ENCODE peak calls at places on chromosomes 1 and 21, in ten cellular contexts. One of them, this sample, is unnamed.

GRCh38 chr21:25396135-25396711 is 211.1 kb downstream of the MRPL39 start:
- DNase-seq in DND-41: no peak
- DNase-seq in activated CD8-positive, alpha-beta T cell treated with anti-CD3 and anti-CD28 coated beads for 36 hours: peak
- DNase-seq in AG10803: no peak
- DNase-seq in heart left ventricle: no peak
- DNase-seq in progenitor cell of endocrine pancreas: no peak
- DNase-seq in tibial artery: no peak
- DNase-seq in fibroblast of lung: no peak
- DNase-seq in epithelial cell of esophagus: no peak
- DNase-seq in glutamatergic neuron: no peak
- DNase-seq in this sample: peak

GRCh38 chr1:5858844-5859407 is 133.3 kb downstream of the NPHP4 start:
- DNase-seq in DND-41: no peak
- DNase-seq in activated CD8-positive, alpha-beta T cell treated with anti-CD3 and anti-CD28 coated beads for 36 hours: no peak
- DNase-seq in AG10803: no peak
- DNase-seq in heart left ventricle: no peak
- DNase-seq in progenitor cell of endocrine pancreas: no peak
- DNase-seq in tibial artery: no peak
- DNase-seq in fibroblast of lung: no peak
- DNase-seq in epithelial cell of esophagus: no peak
- DNase-seq in glutamatergic neuron: no peak
- DNase-seq in this sample: no peak

GRCh38 chr1:106831511-106831910 is 225.0 kb upstream of the PRMT6 start:
- DNase-seq in DND-41: no peak
- DNase-seq in activated CD8-positive, alpha-beta T cell treated with anti-CD3 and anti-CD28 coated beads for 36 hours: no peak
- DNase-seq in AG10803: peak
- DNase-seq in heart left ventricle: no peak
- DNase-seq in progenitor cell of endocrine pancreas: no peak
- DNase-seq in tibial artery: no peak
- DNase-seq in fibroblast of lung: peak
- DNase-seq in epithelial cell of esophagus: peak
- DNase-seq in glutamatergic neuron: no peak
- DNase-seq in this sample: no peak

GRCh38 chr1:116338400-116338799 is 34.6 kb upstream of the ATP1A1 start:
- DNase-seq in DND-41: no peak
- DNase-seq in activated CD8-positive, alpha-beta T cell treated with anti-CD3 and anti-CD28 coated beads for 36 hours: no peak
- DNase-seq in AG10803: no peak
- DNase-seq in heart left ventricle: no peak
- DNase-seq in progenitor cell of endocrine pancreas: no peak
- DNase-seq in tibial artery: no peak
- DNase-seq in fibroblast of lung: no peak
- DNase-seq in epithelial cell of esophagus: no peak
- DNase-seq in glutamatergic neuron: no peak
- DNase-seq in this sample: no peak

GRCh38 chr1:40532844-40533424 is 1.5 kb downstream of the ZNF684 start:
- DNase-seq in DND-41: peak
- DNase-seq in activated CD8-positive, alpha-beta T cell treated with anti-CD3 and anti-CD28 coated beads for 36 hours: peak
- DNase-seq in AG10803: peak
- DNase-seq in heart left ventricle: no peak
- DNase-seq in progenitor cell of endocrine pancreas: no peak
- DNase-seq in tibial artery: no peak
- DNase-seq in fibroblast of lung: peak
- DNase-seq in epithelial cell of esophagus: peak
- DNase-seq in glutamatergic neuron: no peak
- DNase-seq in this sample: peak

GRCh38 chr1:222912730-222913129 is 97.9 kb downstream of the DISP1 start:
- DNase-seq in DND-41: no peak
- DNase-seq in activated CD8-positive, alpha-beta T cell treated with anti-CD3 and anti-CD28 coated beads for 36 hours: no peak
- DNase-seq in AG10803: no peak
- DNase-seq in heart left ventricle: no peak
- DNase-seq in progenitor cell of endocrine pancreas: no peak
- DNase-seq in tibial artery: no peak
- DNase-seq in fibroblast of lung: peak
- DNase-seq in epithelial cell of esophagus: no peak
- DNase-seq in glutamatergic neuron: no peak
- DNase-seq in this sample: no peak

GRCh38 chr1:192067360-192067759 is 90.9 kb upstream of the RGS18 start:
- DNase-seq in DND-41: no peak
- DNase-seq in activated CD8-positive, alpha-beta T cell treated with anti-CD3 and anti-CD28 coated beads for 36 hours: no peak
- DNase-seq in AG10803: no peak
- DNase-seq in heart left ventricle: no peak
- DNase-seq in progenitor cell of endocrine pancreas: no peak
- DNase-seq in tibial artery: no peak
- DNase-seq in fibroblast of lung: no peak
- DNase-seq in epithelial cell of esophagus: no peak
- DNase-seq in glutamatergic neuron: no peak
- DNase-seq in this sample: no peak

GRCh38 chr1:64343105-64343960 is 126.6 kb upstream of the CACHD1 start:
- DNase-seq in DND-41: no peak
- DNase-seq in activated CD8-positive, alpha-beta T cell treated with anti-CD3 and anti-CD28 coated beads for 36 hours: no peak
- DNase-seq in AG10803: peak
- DNase-seq in heart left ventricle: no peak
- DNase-seq in progenitor cell of endocrine pancreas: no peak
- DNase-seq in tibial artery: no peak
- DNase-seq in fibroblast of lung: peak
- DNase-seq in epithelial cell of esophagus: peak
- DNase-seq in glutamatergic neuron: no peak
- DNase-seq in this sample: no peak

GRCh38 chr1:29310616-29311180 is 74.4 kb downstream of the PTPRU start:
- DNase-seq in DND-41: no peak
- DNase-seq in activated CD8-positive, alpha-beta T cell treated with anti-CD3 and anti-CD28 coated beads for 36 hours: no peak
- DNase-seq in AG10803: no peak
- DNase-seq in heart left ventricle: no peak
- DNase-seq in progenitor cell of endocrine pancreas: no peak
- DNase-seq in tibial artery: no peak
- DNase-seq in fibroblast of lung: no peak
- DNase-seq in epithelial cell of esophagus: no peak
- DNase-seq in glutamatergic neuron: peak
- DNase-seq in this sample: no peak

GRCh38 chr21:35204850-35205564 is 155.9 kb upstream of the RUNX1 start:
- DNase-seq in DND-41: peak
- DNase-seq in activated CD8-positive, alpha-beta T cell treated with anti-CD3 and anti-CD28 coated beads for 36 hours: peak
- DNase-seq in AG10803: peak
- DNase-seq in heart left ventricle: peak
- DNase-seq in progenitor cell of endocrine pancreas: no peak
- DNase-seq in tibial artery: peak
- DNase-seq in fibroblast of lung: peak
- DNase-seq in epithelial cell of esophagus: no peak
- DNase-seq in glutamatergic neuron: no peak
- DNase-seq in this sample: peak

GRCh38 chr1:14516974-14517812 is 81.3 kb upstream of the KAZN start:
- DNase-seq in DND-41: no peak
- DNase-seq in activated CD8-positive, alpha-beta T cell treated with anti-CD3 and anti-CD28 coated beads for 36 hours: peak
- DNase-seq in AG10803: peak
- DNase-seq in heart left ventricle: no peak
- DNase-seq in progenitor cell of endocrine pancreas: no peak
- DNase-seq in tibial artery: no peak
- DNase-seq in fibroblast of lung: peak
- DNase-seq in epithelial cell of esophagus: peak
- DNase-seq in glutamatergic neuron: no peak
- DNase-seq in this sample: peak

GRCh38 chr1:110880708-110881374 is 7.9 kb downstream of the CD53 start:
- DNase-seq in DND-41: no peak
- DNase-seq in activated CD8-positive, alpha-beta T cell treated with anti-CD3 and anti-CD28 coated beads for 36 hours: peak
- DNase-seq in AG10803: no peak
- DNase-seq in heart left ventricle: no peak
- DNase-seq in progenitor cell of endocrine pancreas: no peak
- DNase-seq in tibial artery: no peak
- DNase-seq in fibroblast of lung: no peak
- DNase-seq in epithelial cell of esophagus: peak
- DNase-seq in glutamatergic neuron: no peak
- DNase-seq in this sample: no peak

DNA sequence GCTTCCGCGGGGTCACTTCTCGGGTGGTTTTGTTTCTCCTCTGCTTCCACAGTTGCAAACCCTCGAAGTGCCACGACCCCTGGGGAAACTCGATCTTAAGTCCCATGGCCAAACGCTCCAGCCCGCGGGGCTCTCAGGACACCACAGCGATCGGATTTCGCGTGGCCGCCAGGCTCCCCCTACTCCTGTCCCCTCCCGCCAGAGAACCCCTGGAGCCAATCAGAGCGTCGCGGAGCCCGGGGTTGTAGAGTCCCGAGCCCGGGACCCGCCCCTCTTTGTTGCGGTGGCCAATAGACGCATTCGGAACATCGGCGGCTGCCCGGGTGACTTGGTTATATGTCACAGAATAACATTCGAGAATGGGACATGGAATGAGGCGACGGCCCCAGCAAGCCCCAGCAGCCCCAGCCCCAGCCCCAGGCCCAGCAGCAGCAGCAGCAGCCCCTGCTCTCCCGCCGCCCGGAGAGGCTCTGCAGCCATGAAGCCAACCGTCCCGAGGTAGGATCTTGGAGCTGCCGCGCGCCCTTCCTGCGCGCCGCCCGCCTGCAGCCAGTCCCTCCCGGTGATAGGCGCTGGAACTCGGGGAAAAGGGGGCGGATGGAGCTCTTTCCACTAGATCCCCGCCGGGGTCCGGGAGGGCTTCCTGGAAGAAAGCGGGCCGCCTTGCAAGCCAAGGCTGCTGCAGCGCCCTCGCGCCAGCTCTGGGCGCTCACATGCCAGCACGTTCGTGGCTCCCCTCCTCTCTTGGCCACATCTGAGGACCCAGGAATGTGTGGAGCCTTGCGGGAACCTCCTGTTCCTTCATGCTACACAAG is at the start of gene VASH2:
- DNase-seq in DND-41: no peak
- DNase-seq in activated CD8-positive, alpha-beta T cell treated with anti-CD3 and anti-CD28 coated beads for 36 hours: peak
- DNase-seq in AG10803: peak
- DNase-seq in heart left ventricle: peak
- DNase-seq in progenitor cell of endocrine pancreas: peak
- DNase-seq in tibial artery: peak
- DNase-seq in fibroblast of lung: peak
- DNase-seq in epithelial cell of esophagus: peak
- DNase-seq in glutamatergic neuron: peak
- DNase-seq in this sample: peak
- TF ChIP-seq CTCF in DND-41: no peak
- TF ChIP-seq CTCF in activated CD8-positive, alpha-beta T cell treated with anti-CD3 and anti-CD28 coated beads for 36 hours: no peak
- TF ChIP-seq CTCF in AG10803: no peak
- TF ChIP-seq CTCF in heart left ventricle: no peak
- TF ChIP-seq CTCF in progenitor cell of endocrine pancreas: no peak
- TF ChIP-seq CTCF in tibial artery: no peak
- TF ChIP-seq CTCF in fibroblast of lung: no peak
- TF ChIP-seq CTCF in epithelial cell of esophagus: no peak
- TF ChIP-seq CTCF in glutamatergic neuron: no peak
- TF ChIP-seq CTCF in this sample: no peak

DNA sequence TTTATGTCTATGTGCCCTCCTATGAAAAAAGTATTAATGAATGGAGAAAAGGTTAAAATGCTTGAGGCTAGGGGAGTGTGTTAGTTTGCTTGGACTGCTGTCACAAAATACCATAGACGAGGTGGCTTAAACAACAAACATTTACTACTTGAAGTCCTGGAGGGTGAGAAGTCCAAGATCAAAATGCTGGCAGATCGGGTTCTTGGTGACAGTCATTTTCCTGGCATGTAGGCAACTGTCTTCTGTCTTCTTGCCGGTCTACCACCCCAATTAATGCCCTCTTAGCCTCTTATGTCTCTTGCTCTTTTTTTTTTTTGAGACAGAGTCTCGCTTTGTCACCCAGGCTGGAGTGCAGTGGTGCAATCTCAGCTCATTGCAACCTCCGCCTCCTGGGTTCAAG is 15.0 kb downstream of the ARID1A start:
- DNase-seq in DND-41: no peak
- DNase-seq in activated CD8-positive, alpha-beta T cell treated with anti-CD3 and anti-CD28 coated beads for 36 hours: no peak
- DNase-seq in AG10803: no peak
- DNase-seq in heart left ventricle: no peak
- DNase-seq in progenitor cell of endocrine pancreas: no peak
- DNase-seq in tibial artery: no peak
- DNase-seq in fibroblast of lung: no peak
- DNase-seq in epithelial cell of esophagus: no peak
- DNase-seq in glutamatergic neuron: no peak
- DNase-seq in this sample: no peak
- TF ChIP-seq CTCF in DND-41: no peak
- TF ChIP-seq CTCF in activated CD8-positive, alpha-beta T cell treated with anti-CD3 and anti-CD28 coated beads for 36 hours: no peak
- TF ChIP-seq CTCF in AG10803: no peak
- TF ChIP-seq CTCF in heart left ventricle: no peak
- TF ChIP-seq CTCF in progenitor cell of endocrine pancreas: no peak
- TF ChIP-seq CTCF in tibial artery: no peak
- TF ChIP-seq CTCF in fibroblast of lung: no peak
- TF ChIP-seq CTCF in epithelial cell of esophagus: no peak
- TF ChIP-seq CTCF in glutamatergic neuron: no peak
- TF ChIP-seq CTCF in this sample: no peak

GRCh38 chr1:220217383-220217988 is 54.8 kb downstream of the RAB3GAP2 start:
- DNase-seq in DND-41: no peak
- DNase-seq in activated CD8-positive, alpha-beta T cell treated with anti-CD3 and anti-CD28 coated beads for 36 hours: no peak
- DNase-seq in AG10803: no peak
- DNase-seq in heart left ventricle: no peak
- DNase-seq in progenitor cell of endocrine pancreas: no peak
- DNase-seq in tibial artery: no peak
- DNase-seq in fibroblast of lung: no peak
- DNase-seq in epithelial cell of esophagus: peak
- DNase-seq in glutamatergic neuron: no peak
- DNase-seq in this sample: no peak
- TF ChIP-seq CTCF in DND-41: peak
- TF ChIP-seq CTCF in activated CD8-positive, alpha-beta T cell treated with anti-CD3 and anti-CD28 coated beads for 36 hours: no peak
- TF ChIP-seq CTCF in AG10803: peak
- TF ChIP-seq CTCF in heart left ventricle: peak
- TF ChIP-seq CTCF in progenitor cell of endocrine pancreas: peak
- TF ChIP-seq CTCF in tibial artery: peak
- TF ChIP-seq CTCF in fibroblast of lung: no peak
- TF ChIP-seq CTCF in epithelial cell of esophagus: peak
- TF ChIP-seq CTCF in glutamatergic neuron: peak
- TF ChIP-seq CTCF in this sample: peak

GRCh38 chr1:97999320-97999719 is 78.5 kb upstream of the DPYD start:
- DNase-seq in DND-41: no peak
- DNase-seq in activated CD8-positive, alpha-beta T cell treated with anti-CD3 and anti-CD28 coated beads for 36 hours: no peak
- DNase-seq in AG10803: peak
- DNase-seq in heart left ventricle: no peak
- DNase-seq in progenitor cell of endocrine pancreas: no peak
- DNase-seq in tibial artery: no peak
- DNase-seq in fibroblast of lung: peak
- DNase-seq in epithelial cell of esophagus: peak
- DNase-seq in glutamatergic neuron: no peak
- DNase-seq in this sample: no peak

GRCh38 chr1:98003442-98003841 is 82.6 kb upstream of the DPYD start:
- DNase-seq in DND-41: no peak
- DNase-seq in activated CD8-positive, alpha-beta T cell treated with anti-CD3 and anti-CD28 coated beads for 36 hours: no peak
- DNase-seq in AG10803: no peak
- DNase-seq in heart left ventricle: no peak
- DNase-seq in progenitor cell of endocrine pancreas: no peak
- DNase-seq in tibial artery: no peak
- DNase-seq in fibroblast of lung: no peak
- DNase-seq in epithelial cell of esophagus: no peak
- DNase-seq in glutamatergic neuron: no peak
- DNase-seq in this sample: no peak

GRCh38 chr1:98002288-98002687 is 81.5 kb upstream of the DPYD start:
- DNase-seq in DND-41: no peak
- DNase-seq in activated CD8-positive, alpha-beta T cell treated with anti-CD3 and anti-CD28 coated beads for 36 hours: no peak
- DNase-seq in AG10803: no peak
- DNase-seq in heart left ventricle: no peak
- DNase-seq in progenitor cell of endocrine pancreas: no peak
- DNase-seq in tibial artery: no peak
- DNase-seq in fibroblast of lung: no peak
- DNase-seq in epithelial cell of esophagus: no peak
- DNase-seq in glutamatergic neuron: no peak
- DNase-seq in this sample: no peak

GRCh38 chr1:98005326-98006010 is 84.6 kb upstream of the DPYD start:
- DNase-seq in DND-41: no peak
- DNase-seq in activated CD8-positive, alpha-beta T cell treated with anti-CD3 and anti-CD28 coated beads for 36 hours: no peak
- DNase-seq in AG10803: peak
- DNase-seq in heart left ventricle: no peak
- DNase-seq in progenitor cell of endocrine pancreas: no peak
- DNase-seq in tibial artery: no peak
- DNase-seq in fibroblast of lung: peak
- DNase-seq in epithelial cell of esophagus: no peak
- DNase-seq in glutamatergic neuron: no peak
- DNase-seq in this sample: no peak

GRCh38 chr1:98001764-98002163 is 80.9 kb upstream of the DPYD start:
- DNase-seq in DND-41: no peak
- DNase-seq in activated CD8-positive, alpha-beta T cell treated with anti-CD3 and anti-CD28 coated beads for 36 hours: no peak
- DNase-seq in AG10803: peak
- DNase-seq in heart left ventricle: no peak
- DNase-seq in progenitor cell of endocrine pancreas: no peak
- DNase-seq in tibial artery: no peak
- DNase-seq in fibroblast of lung: no peak
- DNase-seq in epithelial cell of esophagus: no peak
- DNase-seq in glutamatergic neuron: no peak
- DNase-seq in this sample: no peak
- TF ChIP-seq CTCF in DND-41: peak
- TF ChIP-seq CTCF in activated CD8-positive, alpha-beta T cell treated with anti-CD3 and anti-CD28 coated beads for 36 hours: peak
- TF ChIP-seq CTCF in AG10803: peak
- TF ChIP-seq CTCF in heart left ventricle: no peak
- TF ChIP-seq CTCF in progenitor cell of endocrine pancreas: no peak
- TF ChIP-seq CTCF in tibial artery: no peak
- TF ChIP-seq CTCF in fibroblast of lung: peak
- TF ChIP-seq CTCF in epithelial cell of esophagus: no peak
- TF ChIP-seq CTCF in glutamatergic neuron: no peak
- TF ChIP-seq CTCF in this sample: no peak

This sample was measured in GM20000.